ENCODE peak calls at places on chromosomes 4 and X, in six cellular contexts. One of them, this sample, is unnamed.

GRCh38 chrX:147069926-147070325 is 255.4 kb upstream of the CXorf51A start:
- DNase-seq in NCI-H2029: no peak
- DNase-seq in A172: peak
- DNase-seq in GM04503: no peak
- DNase-seq in AG10803: no peak
- DNase-seq in lower lobe of right lung: no peak
- DNase-seq in this sample: no peak

GRCh38 chr4:122480023-122480422 is 23.5 kb upstream of the IL2 start:
- DNase-seq in NCI-H2029: no peak
- DNase-seq in A172: peak
- DNase-seq in GM04503: peak
- DNase-seq in AG10803: peak
- DNase-seq in lower lobe of right lung: no peak
- DNase-seq in this sample: no peak

GRCh38 chrX:7638053-7638452 is 204.9 kb upstream of the VCX start:
- DNase-seq in NCI-H2029: no peak
- DNase-seq in A172: no peak
- DNase-seq in GM04503: no peak
- DNase-seq in AG10803: no peak
- DNase-seq in lower lobe of right lung: no peak
- DNase-seq in this sample: no peak

GRCh38 chr4:158170691-158171455 is 2.0 kb downstream of the GASK1B start:
- DNase-seq in NCI-H2029: no peak
- DNase-seq in A172: peak
- DNase-seq in GM04503: no peak
- DNase-seq in AG10803: peak
- DNase-seq in lower lobe of right lung: peak
- DNase-seq in this sample: no peak

GRCh38 chr4:2936773-2937145 is 26.4 kb downstream of the NOP14 start:
- DNase-seq in NCI-H2029: no peak
- DNase-seq in A172: peak
- DNase-seq in GM04503: peak
- DNase-seq in AG10803: peak
- DNase-seq in lower lobe of right lung: no peak
- DNase-seq in this sample: no peak

GRCh38 chr4:168879178-168879577 is 130.9 kb downstream of the CBR4 start:
- DNase-seq in NCI-H2029: no peak
- DNase-seq in A172: no peak
- DNase-seq in GM04503: no peak
- DNase-seq in AG10803: no peak
- DNase-seq in lower lobe of right lung: no peak
- DNase-seq in this sample: no peak

GRCh38 chr4:89914609-89915008 is 20.0 kb downstream of the MMRN1 start:
- DNase-seq in NCI-H2029: no peak
- DNase-seq in A172: no peak
- DNase-seq in GM04503: no peak
- DNase-seq in AG10803: no peak
- DNase-seq in lower lobe of right lung: no peak
- DNase-seq in this sample: no peak

GRCh38 chr4:158624889-158625478 is 46.7 kb downstream of the C4orf46 start:
- DNase-seq in NCI-H2029: peak
- DNase-seq in A172: peak
- DNase-seq in GM04503: no peak
- DNase-seq in AG10803: peak
- DNase-seq in lower lobe of right lung: no peak
- DNase-seq in this sample: peak

GRCh38 chr4:89242864-89243740 is 64.5 kb downstream of the GPRIN3 start:
- DNase-seq in NCI-H2029: peak
- DNase-seq in A172: no peak
- DNase-seq in GM04503: no peak
- DNase-seq in AG10803: no peak
- DNase-seq in lower lobe of right lung: no peak
- DNase-seq in this sample: no peak

GRCh38 chrX:45233541-45233940 is 32.9 kb upstream of the DIPK2B start:
- DNase-seq in NCI-H2029: no peak
- DNase-seq in A172: no peak
- DNase-seq in GM04503: no peak
- DNase-seq in AG10803: peak
- DNase-seq in lower lobe of right lung: no peak
- DNase-seq in this sample: no peak

GRCh38 chr4:560731-561211 is 15.3 kb downstream of the TMEM271 start:
- DNase-seq in NCI-H2029: no peak
- DNase-seq in A172: no peak
- DNase-seq in GM04503: no peak
- DNase-seq in AG10803: no peak
- DNase-seq in lower lobe of right lung: no peak
- DNase-seq in this sample: no peak

GRCh38 chrX:80335062-80335830 is 85.0 kb upstream of the TENT5D start:
- DNase-seq in NCI-H2029: no peak
- DNase-seq in A172: no peak
- DNase-seq in GM04503: no peak
- DNase-seq in AG10803: peak
- DNase-seq in lower lobe of right lung: peak
- DNase-seq in this sample: no peak